ENCODE peak calls at places on chromosomes 4 and X, in ten cellular contexts. T is Karpas-422, V is body of pancreas, A is sigmoid colon, X is right atrium auricular region, W is transverse colon, K is tibial nerve, Z is heart right ventricle, J is psoas muscle, I is left ventricle myocardium inferior. P is an unnamed sample. For H3K4me1, the result is how much of the 10 kb centered on the place peaks cover.

GRCh38 chrX:46574941-46575381 is 1.4 kb downstream of the CHST7 start:
- DNase-seq in T (no peak), V (no peak), A (no peak), X (no peak), W (no peak), K (no peak), Z (no peak), J (peak), I (peak), P (no peak)

GRCh38 chrX:24301806-24302205 is 12.1 kb downstream of the SUPT20HL2 start:
- DNase-seq in T (no peak), V (no peak), A (no peak), X (no peak), W (no peak), K (no peak), Z (no peak), J (no peak), I (no peak), P (no peak)

GRCh38 chrX:75303795-75304194 is 29.9 kb downstream of the UPRT start:
- DNase-seq in T (no peak), V (no peak), A (no peak), X (no peak), W (no peak), K (no peak), Z (no peak), J (no peak), I (no peak), P (no peak)

GRCh38 chr4:73944061-73944875 is 37.6 kb downstream of the PF4 start:
- DNase-seq in T (no peak), V (peak), A (no peak), X (no peak), W (peak), K (no peak), Z (peak), J (peak), I (peak), P (no peak)

GRCh38 chr4:64718091-64718490 is 308.8 kb upstream of the TECRL start:
- DNase-seq in T (no peak), V (no peak), A (no peak), X (no peak), W (no peak), K (no peak), Z (no peak), J (no peak), I (no peak), P (no peak)

GRCh38 chr4:82899339-82899738 is 1.2 kb upstream of the THAP9 start:
- DNase-seq in T (peak), V (no peak), A (no peak), X (no peak), W (no peak), K (no peak), Z (no peak), J (no peak), I (no peak), P (no peak)

GRCh38 chrX:43958529-43958928 is 14.7 kb downstream of the NDP start:
- DNase-seq in T (peak), V (peak), A (no peak), X (no peak), W (peak), K (peak), Z (peak), J (no peak), I (no peak), P (peak)

GRCh38 chr4:61772116-61772515 is 572.0 kb downstream of the ADGRL3 start:
- DNase-seq in T (no peak), V (no peak), A (no peak), X (no peak), W (no peak), K (no peak), Z (no peak), J (no peak), I (no peak), P (peak)

GRCh38 chr4:13617801-13618200 is 9.7 kb downstream of the BOD1L1 start:
- DNase-seq in T (no peak), V (no peak), A (no peak), X (no peak), W (no peak), K (no peak), Z (no peak), J (no peak), I (no peak), P (no peak)

GRCh38 chr4:96736352-96736889 is 896.5 kb downstream of the PDHA2 start:
- DNase-seq in T (no peak), V (no peak), A (no peak), X (no peak), W (no peak), K (no peak), Z (no peak), J (no peak), I (no peak), P (peak)

GRCh38 chr4:104494161-104494560 is 533 bp downstream of the CXXC4 start:
- DNase-seq in T (no peak), V (no peak), A (no peak), X (no peak), W (no peak), K (no peak), Z (no peak), J (no peak), I (no peak), P (no peak)

GRCh38 chrX:110204986-110205385 is 112.9 kb downstream of the AMMECR1 start:
- DNase-seq in T (no peak), V (no peak), A (no peak), X (no peak), W (no peak), K (no peak), Z (no peak), J (no peak), I (no peak), P (no peak)

GRCh38 chr4:104969394-104970066 is 177.1 kb upstream of the TET2 start:
- DNase-seq in T (no peak), V (no peak), A (no peak), X (no peak), W (no peak), K (no peak), Z (no peak), J (no peak), I (no peak), P (no peak)

GRCh38 chr4:16833722-16834121 is 64.7 kb downstream of the LDB2 start:
- DNase-seq in T (no peak), V (no peak), A (no peak), X (no peak), W (no peak), K (no peak), Z (no peak), J (no peak), I (no peak), P (no peak)

GRCh38 chr4:105015750-105016149 is 130.9 kb upstream of the TET2 start:
- DNase-seq in T (no peak), V (no peak), A (no peak), X (no peak), W (no peak), K (no peak), Z (no peak), J (no peak), I (no peak), P (no peak)

GRCh38 chr4:90951037-90951436 is 823.8 kb downstream of the CCSER1 start:
- DNase-seq in T (no peak), V (peak), A (no peak), X (no peak), W (no peak), K (no peak), Z (no peak), J (no peak), I (no peak), P (peak)

GRCh38 chr4:182141046-182141445 is 102.2 kb upstream of the TENM3 start:
- DNase-seq in T (no peak), V (no peak), A (no peak), X (no peak), W (no peak), K (no peak), Z (no peak), J (peak), I (no peak), P (no peak)

GRCh38 chr4:126583509-126583908 is 1049.2 kb upstream of the INTU start:
- DNase-seq in T (no peak), V (no peak), A (no peak), X (no peak), W (no peak), K (no peak), Z (no peak), J (no peak), I (no peak), P (peak)

GRCh38 chr4:173990879-173991231 is 292.6 kb downstream of the FBXO8 start:
- DNase-seq in T (no peak), V (peak), A (peak), X (peak), W (peak), K (no peak), Z (peak), J (no peak), I (peak), P (no peak)

GRCh38 chr4:151431728-151432127 is 22.8 kb downstream of the FHIP1A start:
- DNase-seq in T (no peak), V (no peak), A (no peak), X (no peak), W (no peak), K (no peak), Z (no peak), J (no peak), I (no peak), P (no peak)
- H3K4me1 ChIP-seq in T (under half), V (half or more), A (under half), X (under half), W (under half), K (under half), Z (under half), J (under half), I (under half), P (under half)

GRCh38 chrX:21926527-21927278 is 13.8 kb upstream of the SMS start:
- DNase-seq in T (no peak), V (no peak), A (no peak), X (no peak), W (no peak), K (no peak), Z (no peak), J (no peak), I (no peak), P (peak)
- H3K27ac ChIP-seq in T (no peak), V (no peak), A (peak), X (peak), W (no peak), K (peak), Z (no peak), J (no peak), I (peak), P (peak)

DNA sequence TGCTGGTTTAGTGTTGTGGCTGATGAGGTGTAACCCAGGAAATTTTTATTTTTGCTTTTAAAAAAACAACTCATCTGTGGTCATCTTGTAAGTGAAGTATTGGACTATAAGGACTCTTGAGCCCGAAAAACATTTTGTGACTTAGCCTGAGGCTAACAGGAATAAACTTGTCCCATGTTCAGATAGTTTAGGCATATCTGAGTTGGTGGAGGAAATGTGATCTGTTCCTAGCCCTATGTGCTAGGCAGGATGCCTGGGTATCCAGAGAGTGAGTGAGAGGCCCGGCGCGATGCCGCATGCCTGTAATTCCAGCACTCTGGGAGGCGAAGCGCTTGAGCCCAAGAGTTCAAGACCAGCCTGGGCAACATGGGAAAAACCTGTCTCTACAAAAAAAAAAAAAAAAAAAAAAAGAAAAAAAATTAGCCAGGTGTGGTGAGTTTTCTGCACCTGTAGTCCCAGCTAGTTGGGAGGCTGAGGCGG is 3.7 kb downstream of the SMS start:
- DNase-seq in T (no peak), V (no peak), A (no peak), X (no peak), W (no peak), K (no peak), Z (no peak), J (no peak), I (no peak), P (no peak)
- H3K4me1 ChIP-seq in T (under half), V (under half), A (under half), X (under half), W (under half), K (under half), Z (under half), J (under half), I (under half), P (under half)

DNA sequence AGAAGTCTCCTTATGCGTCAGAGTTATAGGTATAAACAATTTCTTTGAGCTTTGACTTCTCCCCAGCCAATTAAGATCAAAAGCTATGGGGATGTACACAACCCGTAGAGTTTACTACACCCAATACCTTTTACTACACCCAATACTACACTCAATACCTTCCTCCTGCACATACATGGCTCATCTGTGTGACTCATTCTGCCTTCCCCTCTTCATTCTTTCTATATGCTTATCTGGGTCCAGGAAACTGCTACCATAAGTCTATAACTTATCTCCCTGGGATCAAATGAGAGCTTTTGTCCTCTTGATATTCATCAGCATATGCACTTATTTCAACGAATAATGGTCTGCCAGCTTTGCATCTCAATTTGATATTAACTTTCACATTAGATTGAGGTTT is 28.2 kb downstream of the ANKRD50 start:
- DNase-seq in T (no peak), V (no peak), A (no peak), X (no peak), W (no peak), K (no peak), Z (no peak), J (no peak), I (no peak), P (no peak)
- H3K27ac ChIP-seq in T (no peak), V (no peak), A (no peak), X (no peak), W (no peak), K (peak), Z (no peak), J (no peak), I (no peak), P (no peak)